ENCODE peak calls at places on chromosomes 7 and 10, in seven cellular contexts. One of them, this sample, is unnamed.

GRCh38 chr10:20195076-20195475 is 378.8 kb downstream of the PLXDC2 start:
- DNase-seq in fibroblast of mammary gland: no peak
- DNase-seq in ascending aorta: no peak
- DNase-seq in AG10803: no peak
- DNase-seq in kidney epithelial cell: no peak
- DNase-seq in IMR-90: no peak
- DNase-seq in AG04449: no peak
- DNase-seq in this sample: no peak

GRCh38 chr10:7589748-7590147 is 77.0 kb downstream of the ITIH5 start:
- DNase-seq in kidney epithelial cell: no peak
- DNase-seq in fibroblast of mammary gland: no peak
- DNase-seq in IMR-90: no peak
- DNase-seq in AG04449: no peak
- DNase-seq in ascending aorta: no peak
- DNase-seq in AG10803: no peak
- DNase-seq in this sample: no peak

GRCh38 chr10:132574783-132575319 is 37.3 kb downstream of the INPP5A start:
- DNase-seq in IMR-90: no peak
- DNase-seq in kidney epithelial cell: peak
- DNase-seq in fibroblast of mammary gland: no peak
- DNase-seq in AG10803: peak
- DNase-seq in AG04449: no peak
- DNase-seq in ascending aorta: no peak
- DNase-seq in this sample: peak

GRCh38 chr10:59537451-59537850 is 172.2 kb downstream of the SLC16A9 start:
- DNase-seq in ascending aorta: no peak
- DNase-seq in AG10803: peak
- DNase-seq in kidney epithelial cell: no peak
- DNase-seq in AG04449: no peak
- DNase-seq in IMR-90: no peak
- DNase-seq in fibroblast of mammary gland: no peak
- DNase-seq in this sample: no peak

GRCh38 chr7:27053153-27053552 is 42.6 kb downstream of the HOXA1 start:
- DNase-seq in AG10803: no peak
- DNase-seq in fibroblast of mammary gland: no peak
- DNase-seq in AG04449: no peak
- DNase-seq in ascending aorta: no peak
- DNase-seq in IMR-90: no peak
- DNase-seq in kidney epithelial cell: no peak
- DNase-seq in this sample: no peak

GRCh38 chr7:38398725-38399321 is 125.4 kb upstream of the TARP start:
- DNase-seq in IMR-90: peak
- DNase-seq in ascending aorta: no peak
- DNase-seq in kidney epithelial cell: no peak
- DNase-seq in AG04449: no peak
- DNase-seq in fibroblast of mammary gland: peak
- DNase-seq in AG10803: peak
- DNase-seq in this sample: peak

GRCh38 chr10:95866448-95866842 is 41.3 kb upstream of the CC2D2B start:
- DNase-seq in IMR-90: no peak
- DNase-seq in kidney epithelial cell: no peak
- DNase-seq in fibroblast of mammary gland: no peak
- DNase-seq in AG10803: no peak
- DNase-seq in AG04449: no peak
- DNase-seq in ascending aorta: no peak
- DNase-seq in this sample: no peak

GRCh38 chr7:157013101-157013500 is 2.6 kb upstream of the MNX1 start:
- DNase-seq in AG10803: no peak
- DNase-seq in AG04449: no peak
- DNase-seq in ascending aorta: no peak
- DNase-seq in IMR-90: no peak
- DNase-seq in fibroblast of mammary gland: no peak
- DNase-seq in kidney epithelial cell: no peak
- DNase-seq in this sample: no peak

GRCh38 chr10:130105724-130106123 is 4.9 kb downstream of the C10orf143 start:
- DNase-seq in AG04449: no peak
- DNase-seq in ascending aorta: no peak
- DNase-seq in kidney epithelial cell: no peak
- DNase-seq in AG10803: no peak
- DNase-seq in IMR-90: no peak
- DNase-seq in fibroblast of mammary gland: no peak
- DNase-seq in this sample: no peak

GRCh38 chr10:31034041-31034918 is 2.6 kb upstream of the ZNF438 start:
- DNase-seq in IMR-90: peak
- DNase-seq in fibroblast of mammary gland: peak
- DNase-seq in AG04449: peak
- DNase-seq in AG10803: peak
- DNase-seq in ascending aorta: no peak
- DNase-seq in kidney epithelial cell: peak
- DNase-seq in this sample: peak

GRCh38 chr10:132617781-132618052 is 80.1 kb downstream of the INPP5A start:
- DNase-seq in kidney epithelial cell: no peak
- DNase-seq in IMR-90: no peak
- DNase-seq in fibroblast of mammary gland: no peak
- DNase-seq in AG04449: no peak
- DNase-seq in AG10803: no peak
- DNase-seq in ascending aorta: no peak
- DNase-seq in this sample: no peak

GRCh38 chr10:112653851-112654250 is 206.8 kb downstream of the VTI1A start:
- DNase-seq in ascending aorta: no peak
- DNase-seq in IMR-90: no peak
- DNase-seq in AG10803: no peak
- DNase-seq in kidney epithelial cell: no peak
- DNase-seq in AG04449: no peak
- DNase-seq in fibroblast of mammary gland: no peak
- DNase-seq in this sample: no peak

GRCh38 chr10:132572545-132572937 is 35.0 kb downstream of the INPP5A start:
- DNase-seq in AG10803: peak
- DNase-seq in kidney epithelial cell: no peak
- DNase-seq in ascending aorta: no peak
- DNase-seq in IMR-90: peak
- DNase-seq in fibroblast of mammary gland: no peak
- DNase-seq in AG04449: no peak
- DNase-seq in this sample: peak

GRCh38 chr10:28805390-28805789 is 128.1 kb downstream of the BAMBI start:
- DNase-seq in kidney epithelial cell: no peak
- DNase-seq in IMR-90: no peak
- DNase-seq in fibroblast of mammary gland: no peak
- DNase-seq in ascending aorta: no peak
- DNase-seq in AG10803: no peak
- DNase-seq in AG04449: no peak
- DNase-seq in this sample: no peak

GRCh38 chr10:48470893-48471805 is 133.7 kb downstream of the ARHGAP22 start:
- DNase-seq in kidney epithelial cell: no peak
- DNase-seq in fibroblast of mammary gland: peak
- DNase-seq in ascending aorta: no peak
- DNase-seq in IMR-90: peak
- DNase-seq in AG04449: no peak
- DNase-seq in AG10803: peak
- DNase-seq in this sample: peak

GRCh38 chr7:130822642-130823041 is 88.6 kb upstream of the KLF14 start:
- DNase-seq in AG10803: peak
- DNase-seq in kidney epithelial cell: no peak
- DNase-seq in IMR-90: peak
- DNase-seq in fibroblast of mammary gland: no peak
- DNase-seq in AG04449: no peak
- DNase-seq in ascending aorta: no peak
- DNase-seq in this sample: peak

GRCh38 chr10:130025811-130026510 is 61.9 kb upstream of the EBF3 start:
- DNase-seq in fibroblast of mammary gland: no peak
- DNase-seq in kidney epithelial cell: no peak
- DNase-seq in AG10803: no peak
- DNase-seq in AG04449: no peak
- DNase-seq in ascending aorta: no peak
- DNase-seq in IMR-90: no peak
- DNase-seq in this sample: no peak

GRCh38 chr10:70956029-70956759 is 67.8 kb upstream of the PCBD1 start:
- DNase-seq in IMR-90: no peak
- DNase-seq in fibroblast of mammary gland: no peak
- DNase-seq in AG10803: no peak
- DNase-seq in ascending aorta: no peak
- DNase-seq in AG04449: no peak
- DNase-seq in kidney epithelial cell: no peak
- DNase-seq in this sample: no peak

GRCh38 chr7:29326872-29327271 is 132.3 kb downstream of the CHN2 start:
- DNase-seq in AG04449: no peak
- DNase-seq in ascending aorta: no peak
- DNase-seq in AG10803: no peak
- DNase-seq in fibroblast of mammary gland: no peak
- DNase-seq in IMR-90: no peak
- DNase-seq in kidney epithelial cell: no peak
- DNase-seq in this sample: no peak

GRCh38 chr10:132387723-132388210 is 9.2 kb upstream of the PWWP2B start:
- DNase-seq in ascending aorta: peak
- DNase-seq in kidney epithelial cell: no peak
- DNase-seq in AG10803: peak
- DNase-seq in IMR-90: peak
- DNase-seq in AG04449: no peak
- DNase-seq in fibroblast of mammary gland: peak
- DNase-seq in this sample: peak

GRCh38 chr10:42488416-42488815 is 150.0 kb downstream of the ZNF33B start:
- DNase-seq in IMR-90: peak
- DNase-seq in AG10803: peak
- DNase-seq in ascending aorta: no peak
- DNase-seq in kidney epithelial cell: no peak
- DNase-seq in fibroblast of mammary gland: no peak
- DNase-seq in AG04449: peak
- DNase-seq in this sample: peak

GRCh38 chr10:103710490-103710889 is 144.9 kb downstream of the SH3PXD2A start:
- DNase-seq in kidney epithelial cell: no peak
- DNase-seq in AG04449: no peak
- DNase-seq in AG10803: no peak
- DNase-seq in ascending aorta: no peak
- DNase-seq in fibroblast of mammary gland: no peak
- DNase-seq in IMR-90: no peak
- DNase-seq in this sample: no peak

DNA sequence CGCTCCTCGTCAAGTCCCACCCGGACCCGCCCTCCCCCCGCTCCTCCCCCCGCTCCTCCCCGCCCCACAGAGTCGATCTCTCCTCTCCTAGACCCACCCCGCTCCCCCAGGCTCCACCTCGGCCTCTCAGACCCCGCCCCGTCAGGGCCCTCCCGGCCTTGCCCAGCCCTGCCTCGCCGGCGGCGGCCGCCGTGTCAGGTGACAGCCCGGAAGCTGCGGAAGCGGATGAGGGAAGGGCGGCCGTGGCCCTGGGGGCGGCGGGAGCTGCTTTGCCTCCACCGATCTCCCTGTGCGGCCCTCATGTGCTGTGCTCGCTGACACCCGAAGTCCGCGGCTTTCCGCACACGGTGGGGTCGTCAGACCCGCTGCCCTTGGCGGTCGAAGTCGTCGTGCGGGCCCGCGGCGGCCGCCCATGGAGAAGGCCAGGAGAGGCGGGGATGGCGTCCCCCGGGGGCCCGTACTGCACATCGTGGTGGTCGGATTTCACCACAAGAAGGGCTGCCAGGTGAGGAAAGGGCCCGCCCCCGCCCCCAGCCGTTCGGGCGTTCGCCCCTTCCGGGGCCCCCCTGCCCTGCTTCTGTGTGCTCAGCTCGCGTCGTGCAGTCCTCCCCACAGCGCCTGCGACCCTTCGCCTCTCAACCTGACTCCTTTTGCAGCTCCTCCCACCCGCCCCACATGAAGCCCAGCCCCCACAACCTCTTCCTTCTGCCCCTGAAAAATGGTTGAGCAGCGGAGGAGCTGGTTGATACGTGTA is at the start of gene AVL9:
- DNase-seq in kidney epithelial cell: peak
- DNase-seq in ascending aorta: peak
- DNase-seq in IMR-90: peak
- DNase-seq in AG04449: no peak
- DNase-seq in AG10803: peak
- DNase-seq in fibroblast of mammary gland: peak
- DNase-seq in this sample: peak
- TF ChIP-seq CTCF in kidney epithelial cell: no peak
- TF ChIP-seq CTCF in ascending aorta: no peak
- TF ChIP-seq CTCF in IMR-90: no peak
- TF ChIP-seq CTCF in AG04449: no peak
- TF ChIP-seq CTCF in AG10803: no peak
- TF ChIP-seq CTCF in fibroblast of mammary gland: no peak
- TF ChIP-seq CTCF in this sample: no peak

DNA sequence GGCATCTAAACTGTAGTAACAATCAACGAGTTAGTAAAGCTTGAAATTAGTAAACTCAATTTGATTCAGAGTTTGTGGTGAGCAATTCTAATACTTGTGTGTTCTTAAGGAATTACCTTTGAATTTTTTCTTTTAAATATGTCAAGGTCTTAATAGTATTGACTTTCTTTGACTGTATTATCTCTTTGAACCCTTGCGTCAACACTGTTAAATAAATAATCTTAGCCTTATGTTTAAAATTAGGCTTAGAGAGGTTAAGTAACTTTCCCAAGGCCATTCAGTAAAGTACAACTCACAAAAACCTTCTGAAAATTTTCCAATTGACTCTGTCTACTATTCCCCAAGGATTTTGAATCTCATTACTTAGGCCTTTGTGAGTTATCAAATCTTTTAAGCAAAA is 716.4 kb downstream of the NRG3 start:
- DNase-seq in AG04449: no peak
- DNase-seq in IMR-90: no peak
- DNase-seq in kidney epithelial cell: no peak
- DNase-seq in AG10803: no peak
- DNase-seq in ascending aorta: no peak
- DNase-seq in fibroblast of mammary gland: no peak
- DNase-seq in this sample: no peak
- H3K4me3 ChIP-seq in AG04449: no peak
- H3K4me3 ChIP-seq in IMR-90: no peak
- H3K4me3 ChIP-seq in kidney epithelial cell: no peak
- H3K4me3 ChIP-seq in AG10803: no peak
- H3K4me3 ChIP-seq in ascending aorta: no peak
- H3K4me3 ChIP-seq in fibroblast of mammary gland: no peak
- H3K4me3 ChIP-seq in this sample: no peak

DNA sequence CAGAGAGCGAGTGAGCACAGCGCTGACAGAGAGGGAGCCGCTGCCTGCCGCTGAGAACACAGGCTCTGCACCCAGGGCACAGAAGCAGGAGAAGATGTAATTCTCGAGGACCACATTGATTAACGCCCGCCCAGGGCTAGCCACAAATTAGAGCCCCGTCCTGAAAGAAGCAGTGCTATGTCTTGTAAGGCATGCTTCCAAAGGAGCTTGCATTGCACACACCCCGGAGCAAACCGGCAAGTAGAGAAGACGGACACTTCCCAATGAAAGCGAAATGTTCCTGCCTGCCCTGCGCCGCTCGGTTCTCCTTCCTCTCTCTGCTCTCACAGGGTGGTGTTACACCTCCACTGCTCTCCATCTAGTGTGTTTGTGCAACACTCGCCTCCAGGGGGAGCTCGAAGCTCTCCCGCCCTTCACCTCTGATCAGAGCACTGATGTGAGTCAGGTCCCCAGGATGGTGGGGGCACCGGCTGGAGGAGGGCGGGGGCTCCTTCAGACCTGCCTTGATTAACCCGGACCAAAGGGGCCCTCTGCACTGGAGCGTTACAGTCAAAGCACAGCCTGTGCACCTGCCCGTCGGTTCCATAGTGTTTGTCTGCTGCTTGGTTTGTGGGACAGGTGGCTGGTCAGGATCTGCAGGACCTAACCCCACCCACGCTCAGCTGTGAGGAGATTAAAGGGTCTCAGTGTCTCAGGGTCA is 316.5 kb downstream of the ADARB2 start:
- DNase-seq in IMR-90: no peak
- DNase-seq in AG04449: no peak
- DNase-seq in AG10803: no peak
- DNase-seq in ascending aorta: no peak
- DNase-seq in kidney epithelial cell: peak
- DNase-seq in fibroblast of mammary gland: no peak
- DNase-seq in this sample: peak
- TF ChIP-seq CTCF in IMR-90: no peak
- TF ChIP-seq CTCF in AG04449: peak
- TF ChIP-seq CTCF in AG10803: no peak
- TF ChIP-seq CTCF in ascending aorta: peak
- TF ChIP-seq CTCF in kidney epithelial cell: peak
- TF ChIP-seq CTCF in fibroblast of mammary gland: peak
- TF ChIP-seq CTCF in this sample: peak

GRCh38 chr10:119030421-119031250 is 1.1 kb downstream of the NANOS1 start:
- DNase-seq in AG04449: no peak
- DNase-seq in fibroblast of mammary gland: peak
- DNase-seq in ascending aorta: no peak
- DNase-seq in kidney epithelial cell: no peak
- DNase-seq in AG10803: peak
- DNase-seq in IMR-90: peak
- DNase-seq in this sample: peak
- H3K4me3 ChIP-seq in AG04449: peak
- H3K4me3 ChIP-seq in fibroblast of mammary gland: peak
- H3K4me3 ChIP-seq in ascending aorta: peak
- H3K4me3 ChIP-seq in kidney epithelial cell: peak
- H3K4me3 ChIP-seq in AG10803: peak
- H3K4me3 ChIP-seq in IMR-90: peak
- H3K4me3 ChIP-seq in this sample: peak